ENCODE peak calls at places on chromosome 22, in nine cellular contexts. V is Calu3, K is upper lobe of right lung, T is AG10803, S is colonic mucosa, B is astrocyte of the cerebellum, L is tibial nerve, Z is mucosa of descending colon, G is left ventricle myocardium inferior. O is an unnamed sample.

GRCh38 chr22:16717699-16718558 is 107.3 kb downstream of the XKR3 start:
- DNase-seq in B (no peak), S (no peak), Z (no peak), K (no peak), L (no peak), T (no peak), G (no peak), V (no peak), O (no peak)

GRCh38 chr22:30884211-30885000 is 84.2 kb downstream of the MORC2 start:
- DNase-seq in Z (peak), B (no peak), V (no peak), K (peak), G (no peak), L (no peak), S (no peak), T (no peak), O (no peak)

GRCh38 chr22:20436309-20437252 is 1.0 kb downstream of the SCARF2 start:
- DNase-seq in G (no peak), S (no peak), Z (peak), B (no peak), L (no peak), T (peak), K (peak), V (no peak), O (peak)

GRCh38 chr22:24176630-24177029 is 4.7 kb upstream of the SUSD2 start:
- DNase-seq in L (no peak), V (no peak), T (no peak), S (no peak), Z (no peak), K (no peak), B (no peak), G (peak), O (no peak)

GRCh38 chr22:49230194-49230577 is 597.5 kb downstream of the BRD1 start:
- DNase-seq in Z (no peak), T (no peak), V (no peak), K (no peak), B (no peak), S (no peak), L (no peak), G (no peak), O (no peak)

GRCh38 chr22:33918676-33919590 is 1.3 kb downstream of the LARGE1 start:
- DNase-seq in B (no peak), G (no peak), Z (no peak), S (no peak), T (peak), K (no peak), V (no peak), L (no peak), O (no peak)

GRCh38 chr22:19766506-19767426 is 6.2 kb downstream of the TBX1 start:
- DNase-seq in V (peak), K (peak), Z (peak), L (no peak), T (no peak), G (peak), B (no peak), S (peak), O (no peak)

GRCh38 chr22:44539467-44540063 is 41.5 kb upstream of the RTL6 start:
- DNase-seq in B (no peak), V (no peak), Z (no peak), K (peak), G (no peak), T (no peak), L (no peak), S (no peak), O (no peak)

GRCh38 chr22:21029486-21030025 is 2.8 kb downstream of the SLC7A4 start:
- DNase-seq in S (no peak), V (no peak), L (no peak), T (no peak), K (no peak), G (no peak), Z (no peak), B (no peak), O (no peak)

GRCh38 chr22:43625242-43625641 is 186.9 kb downstream of the EFCAB6 start:
- DNase-seq in T (no peak), L (no peak), V (no peak), S (no peak), K (no peak), G (no peak), Z (no peak), B (peak), O (no peak)

GRCh38 chr22:30908051-30908461 is 60.5 kb downstream of the MORC2 start:
- DNase-seq in S (no peak), T (no peak), G (no peak), K (peak), B (no peak), Z (peak), V (no peak), L (no peak), O (no peak)

GRCh38 chr22:46522743-46523300 is 14.6 kb downstream of the CELSR1 start:
- DNase-seq in G (no peak), L (no peak), B (no peak), T (no peak), K (peak), Z (no peak), V (no peak), S (no peak), O (no peak)

GRCh38 chr22:38718414-38718813 is 12.7 kb downstream of the GTPBP1 start:
- DNase-seq in G (no peak), T (peak), K (peak), S (peak), V (peak), L (no peak), Z (no peak), B (no peak), O (no peak)

GRCh38 chr22:23675502-23676415 is 15.1 kb upstream of the RGL4 start:
- DNase-seq in Z (peak), K (peak), V (peak), L (no peak), S (peak), T (peak), B (no peak), G (no peak), O (no peak)

GRCh38 chr22:23820748-23821211 is 18.0 kb downstream of the DERL3 start:
- DNase-seq in S (no peak), B (no peak), V (no peak), T (no peak), G (no peak), Z (peak), K (no peak), L (no peak), O (no peak)

GRCh38 chr22:30104501-30105156 is 24.4 kb downstream of the HORMAD2 start:
- DNase-seq in L (no peak), G (no peak), V (no peak), T (peak), Z (no peak), B (no peak), S (no peak), K (no peak), O (no peak)

GRCh38 chr22:17853066-17853465 is 78.8 kb upstream of the BID start:
- DNase-seq in Z (no peak), S (no peak), G (no peak), B (no peak), T (no peak), L (no peak), V (no peak), K (no peak), O (no peak)

GRCh38 chr22:31130873-31131272 is 8.1 kb downstream of the INPP5J start:
- DNase-seq in V (no peak), G (no peak), K (no peak), L (no peak), Z (no peak), T (no peak), B (no peak), S (no peak), O (no peak)

GRCh38 chr22:24989541-24989951 is 37.0 kb downstream of the KIAA1671 start:
- DNase-seq in Z (no peak), V (no peak), L (peak), K (no peak), G (no peak), T (no peak), B (no peak), S (no peak), O (no peak)

GRCh38 chr22:46370584-46371373 is 35.3 kb downstream of the TRMU start:
- DNase-seq in V (peak), K (no peak), Z (peak), S (peak), B (no peak), L (no peak), G (no peak), T (no peak), O (no peak)

GRCh38 chr22:40597541-40598453 is 38.7 kb downstream of the MRTFA start:
- DNase-seq in Z (no peak), L (no peak), B (no peak), T (peak), K (no peak), G (no peak), V (no peak), S (no peak), O (no peak)

GRCh38 chr22:24695958-24696511 is 78.5 kb downstream of the PIWIL3 start:
- DNase-seq in V (no peak), S (peak), Z (no peak), G (peak), T (no peak), B (no peak), K (peak), L (no peak), O (no peak)

GRCh38 chr22:21444701-21445436 is 22.3 kb upstream of the TMEM191C start:
- DNase-seq in S (no peak), T (no peak), G (no peak), B (no peak), V (no peak), L (peak), K (peak), Z (peak), O (no peak)

GRCh38 chr22:45306139-45306538 is 3.6 kb upstream of the FAM118A start:
- DNase-seq in G (no peak), Z (no peak), T (no peak), V (no peak), K (no peak), S (no peak), B (no peak), L (no peak), O (no peak)

GRCh38 chr22:47605441-47605840 is 843.0 kb downstream of the TBC1D22A start:
- DNase-seq in T (no peak), G (no peak), B (no peak), Z (no peak), L (no peak), K (peak), S (no peak), V (no peak), O (no peak)

GRCh38 chr22:22720201-22720723 is 75.8 kb downstream of the GGTLC2 start:
- DNase-seq in L (no peak), Z (no peak), V (peak), K (no peak), S (peak), T (peak), G (no peak), B (no peak), O (no peak)

GRCh38 chr22:47270463-47271135 is 508.1 kb downstream of the TBC1D22A start:
- DNase-seq in G (no peak), B (no peak), T (no peak), L (no peak), Z (no peak), K (no peak), V (peak), S (no peak), O (no peak)

GRCh38 chr22:32583921-32584335 is 109.3 kb downstream of the FBXO7 start:
- DNase-seq in Z (no peak), S (no peak), L (no peak), V (peak), B (no peak), T (peak), K (no peak), G (no peak), O (no peak)

GRCh38 chr22:29073618-29074275 is 912 bp downstream of the KREMEN1 start:
- DNase-seq in L (no peak), T (peak), S (peak), G (peak), Z (peak), K (peak), B (no peak), V (peak), O (no peak)

GRCh38 chr22:48578138-48579034 is 1249.3 kb downstream of the BRD1 start:
- DNase-seq in T (no peak), S (no peak), B (no peak), V (no peak), K (no peak), L (no peak), G (no peak), Z (peak), O (no peak)

GRCh38 chr22:33850724-33851123 is 69.6 kb downstream of the LARGE1 start:
- DNase-seq in B (no peak), L (no peak), S (no peak), V (no peak), G (no peak), Z (no peak), T (no peak), K (no peak), O (no peak)

GRCh38 chr22:30859714-30860095 is 108.9 kb downstream of the MORC2 start:
- DNase-seq in S (no peak), G (no peak), L (no peak), B (no peak), T (no peak), Z (no peak), K (peak), V (no peak), O (no peak)

GRCh38 chr22:17910561-17911311 is 113.6 kb downstream of the MICAL3 start:
- DNase-seq in S (peak), K (no peak), V (no peak), B (no peak), T (peak), Z (no peak), G (peak), L (no peak), O (no peak)

GRCh38 chr22:17974703-17975372 is 49.5 kb downstream of the MICAL3 start:
- DNase-seq in B (no peak), T (no peak), V (no peak), Z (no peak), K (no peak), L (no peak), G (no peak), S (no peak), O (no peak)

GRCh38 chr22:46043816-46044717 is 67.1 kb upstream of the WNT7B start:
- DNase-seq in Z (no peak), B (no peak), G (peak), V (no peak), S (peak), K (peak), T (no peak), L (no peak), O (no peak)

GRCh38 chr22:28973352-28973751 is 88.3 kb downstream of the C22orf31 start:
- DNase-seq in B (no peak), Z (no peak), S (no peak), V (no peak), L (no peak), T (no peak), G (no peak), K (no peak), O (no peak)

GRCh38 chr22:29683536-29683935 is 36.3 kb upstream of the CABP7 start:
- DNase-seq in G (no peak), Z (no peak), S (no peak), T (no peak), L (no peak), B (peak), V (no peak), K (no peak), O (no peak)

GRCh38 chr22:29998627-29999026 is 81.6 kb upstream of the HORMAD2 start:
- DNase-seq in Z (no peak), K (no peak), T (no peak), S (no peak), L (no peak), V (no peak), B (no peak), G (no peak), O (no peak)

GRCh38 chr22:50577697-50577986 is 585 bp downstream of the CPT1B start:
- DNase-seq in G (no peak), Z (no peak), V (no peak), S (no peak), L (no peak), T (no peak), K (no peak), B (no peak), O (no peak)

GRCh38 chr22:50579752-50580151 is 1.5 kb upstream of the CPT1B start:
- DNase-seq in B (no peak), Z (no peak), S (no peak), V (no peak), K (no peak), G (no peak), T (no peak), L (no peak), O (no peak)

GRCh38 chr22:50578776-50579310 is 616 bp upstream of the CPT1B start:
- DNase-seq in K (no peak), V (no peak), L (no peak), B (no peak), S (no peak), G (no peak), Z (no peak), T (no peak), O (no peak)

GRCh38 chr22:50576806-50577696 is 1.2 kb downstream of the CPT1B start:
- DNase-seq in Z (no peak), S (no peak), V (no peak), L (no peak), G (no peak), T (no peak), K (no peak), B (no peak), O (no peak)

DNA sequence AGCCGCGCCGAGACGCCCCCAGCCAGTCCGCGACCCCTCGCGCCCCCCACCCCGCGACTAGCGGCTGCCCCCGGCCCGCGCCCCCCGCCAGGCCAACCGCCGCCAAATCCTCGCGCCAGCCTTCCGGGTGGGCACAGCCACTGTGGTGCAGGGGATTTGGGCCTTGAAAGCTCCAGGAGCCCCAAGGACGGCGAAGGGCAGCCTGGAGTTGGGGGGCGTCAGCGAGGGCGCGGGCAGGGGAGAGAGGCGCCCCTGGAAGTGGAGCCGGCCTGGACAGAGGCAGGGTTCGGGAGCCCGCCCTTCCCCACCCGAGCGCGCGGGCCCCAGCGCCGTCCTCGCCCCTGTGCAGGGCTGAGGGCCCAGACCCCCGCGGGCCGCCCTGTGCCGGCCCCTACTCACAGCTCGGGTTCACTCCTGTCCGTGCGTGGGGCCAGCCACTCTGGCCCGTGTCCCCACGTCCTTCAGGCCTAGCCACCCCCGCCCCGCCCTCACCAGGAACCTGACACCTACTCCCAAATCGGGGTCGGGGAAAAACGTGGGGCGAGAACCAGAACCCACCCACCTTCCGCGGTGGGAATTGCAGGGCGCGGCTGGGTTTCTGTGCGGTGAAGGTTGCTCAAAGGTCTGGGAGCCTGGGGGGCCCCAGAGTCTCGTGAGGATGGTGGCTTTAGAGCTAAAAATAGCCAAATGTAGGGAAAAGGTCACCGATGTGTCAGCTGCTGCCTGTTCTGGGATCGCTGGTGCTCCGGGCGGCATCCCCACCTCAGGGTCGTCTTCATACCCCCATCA is at the start of gene CPT1B:
- DNase-seq in B (no peak), S (no peak), Z (no peak), K (no peak), L (no peak), V (no peak), T (peak), G (peak), O (no peak)
- TF ChIP-seq CTCF in B (no peak), S (no peak), Z (no peak), K (no peak), L (no peak), V (no peak), T (peak), G (peak), O (no peak)

GRCh38 chr22:37467556-37467955 is 18.6 kb downstream of the MFNG start:
- DNase-seq in K (no peak), G (no peak), T (no peak), Z (peak), V (no peak), B (no peak), L (no peak), S (no peak), O (no peak)
- TF ChIP-seq CTCF in K (no peak), G (no peak), T (no peak), Z (no peak), V (no peak), B (no peak), L (no peak), S (no peak), O (no peak)

GRCh38 chr22:35367331-35367886 is 13.5 kb upstream of the HMOX1 start:
- DNase-seq in Z (no peak), G (no peak), S (peak), V (no peak), B (no peak), K (peak), T (no peak), L (no peak), O (no peak)
- TF ChIP-seq CTCF in Z (no peak), G (no peak), S (no peak), V (no peak), B (no peak), K (no peak), T (no peak), L (no peak), O (no peak)

DNA sequence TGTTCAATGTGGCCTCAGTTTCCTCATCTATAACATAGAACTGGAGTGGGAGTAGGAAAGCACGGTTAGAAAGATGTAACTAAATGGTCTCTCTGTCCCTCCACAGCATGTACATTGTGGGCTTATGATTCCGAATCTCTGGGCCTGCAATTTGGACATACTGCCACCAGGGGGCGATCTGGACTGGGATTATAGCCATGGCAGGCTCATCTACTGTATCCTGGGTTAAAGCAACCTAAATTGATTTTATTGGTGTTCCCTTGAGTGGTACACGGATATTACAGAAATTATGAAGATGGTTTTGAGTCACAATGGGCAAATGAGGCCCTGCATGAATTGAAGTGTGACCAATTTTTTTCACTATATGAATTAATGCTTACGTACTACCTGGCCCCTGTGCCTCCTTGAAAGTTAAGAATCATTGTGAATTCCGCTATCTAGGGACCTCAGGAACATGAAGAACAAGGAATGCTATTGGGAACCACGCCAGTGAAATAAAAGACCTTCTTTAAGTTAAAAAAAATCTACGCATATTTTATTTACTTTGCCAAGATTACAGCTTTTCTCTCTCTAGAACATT is 32.9 kb downstream of the TST start:
- DNase-seq in B (no peak), K (no peak), S (peak), T (no peak), G (no peak), V (peak), L (no peak), Z (no peak), O (no peak)
- TF ChIP-seq CTCF in B (peak), K (peak), S (peak), T (peak), G (peak), V (peak), L (peak), Z (peak), O (peak)

DNA sequence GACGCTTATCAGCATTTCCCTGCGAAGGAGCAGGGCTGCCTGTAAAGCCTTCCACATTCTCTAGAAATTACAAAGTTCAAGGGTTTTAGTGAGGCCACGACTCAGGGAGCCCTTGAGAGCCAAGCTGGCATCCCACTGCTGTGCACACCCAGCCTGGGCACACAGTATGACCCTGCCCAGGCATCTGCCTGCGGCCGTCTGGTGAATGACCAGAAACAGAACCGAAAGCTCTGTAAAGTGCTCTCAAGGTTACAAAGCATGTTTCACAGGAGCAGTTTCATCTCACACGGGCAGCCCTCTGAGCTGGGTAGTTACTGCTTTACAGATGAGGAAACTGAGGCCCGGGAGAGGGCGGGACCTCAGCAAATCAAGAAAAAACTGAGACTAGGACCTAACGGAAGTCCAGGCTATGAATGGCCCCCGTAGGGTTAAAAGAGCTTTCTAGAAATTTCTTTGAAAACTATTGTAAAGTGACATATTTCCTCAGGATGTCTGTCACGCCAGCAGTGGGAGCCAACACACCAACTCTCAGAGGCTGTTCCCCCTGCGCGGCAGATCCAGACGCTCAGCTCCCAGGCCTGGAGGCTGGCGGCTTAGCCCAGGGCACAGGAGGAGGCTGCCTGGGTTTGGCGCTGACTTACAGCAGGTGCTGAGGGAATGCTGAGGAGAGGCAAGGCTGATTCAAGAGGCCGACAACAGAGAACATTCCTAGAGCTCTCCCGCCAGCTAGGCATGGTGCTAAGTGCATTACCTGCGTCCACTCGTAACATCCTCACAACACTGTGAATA is 7.7 kb upstream of the TCF20 start:
- DNase-seq in G (no peak), V (no peak), S (no peak), B (no peak), Z (no peak), K (no peak), T (no peak), L (no peak), O (no peak)
- TF ChIP-seq CTCF in G (no peak), V (no peak), S (peak), B (peak), Z (no peak), K (no peak), T (peak), L (no peak), O (peak)

O was measured in D721Med.